ENCODE peak calls at places on chromosomes 7 and 10, in nine cellular contexts. One of them, this sample, is unnamed.
A peak's percentile ranks its signal among the peaks of the same experiment; 100 is the strongest.

GRCh38 chr7:112579388-112579787 is 98.6 kb downstream of the LSMEM1 start:
- DNase-seq in OCI-LY7: no peak
- DNase-seq in tibial artery: no peak
- DNase-seq in Panc1: no peak
- DNase-seq in uterus: no peak
- DNase-seq in colonic mucosa: no peak
- DNase-seq in IMR-90: no peak
- DNase-seq in HepG2: no peak
- DNase-seq in ovary: no peak
- DNase-seq in this sample: no peak

GRCh38 chr7:139105037-139105382 is 4.5 kb downstream of the ZC3HAV1 start:
- DNase-seq in OCI-LY7: peak; percentile 44
- DNase-seq in tibial artery: no peak
- DNase-seq in IMR-90: no peak
- DNase-seq in Panc1: no peak
- DNase-seq in colonic mucosa: no peak
- DNase-seq in HepG2: no peak
- DNase-seq in uterus: no peak
- DNase-seq in ovary: no peak
- DNase-seq in this sample: no peak

GRCh38 chr7:151058766-151059361 is 525 bp upstream of the SLC4A2 start:
- DNase-seq in OCI-LY7: peak; percentile 41
- DNase-seq in IMR-90: no peak
- DNase-seq in colonic mucosa: peak; percentile 44
- DNase-seq in Panc1: no peak
- DNase-seq in HepG2: no peak
- DNase-seq in uterus: no peak
- DNase-seq in tibial artery: no peak
- DNase-seq in ovary: no peak
- DNase-seq in this sample: no peak

GRCh38 chr7:77315102-77315501 is 101.0 kb downstream of the GSAP start:
- DNase-seq in IMR-90: peak; percentile 32
- DNase-seq in Panc1: no peak
- DNase-seq in uterus: no peak
- DNase-seq in colonic mucosa: no peak
- DNase-seq in HepG2: no peak
- DNase-seq in OCI-LY7: no peak
- DNase-seq in ovary: no peak
- DNase-seq in tibial artery: peak; percentile 48
- DNase-seq in this sample: no peak

GRCh38 chr10:84214612-84215235 is 10.6 kb downstream of the LRIT2 start:
- DNase-seq in HepG2: peak; percentile 24
- DNase-seq in colonic mucosa: peak; percentile 54
- DNase-seq in tibial artery: no peak
- DNase-seq in ovary: no peak
- DNase-seq in uterus: no peak
- DNase-seq in OCI-LY7: peak; percentile 52
- DNase-seq in Panc1: no peak
- DNase-seq in IMR-90: no peak
- DNase-seq in this sample: no peak

GRCh38 chr10:112713411-112713810 is 236.6 kb upstream of the TCF7L2 start:
- DNase-seq in uterus: no peak
- DNase-seq in tibial artery: no peak
- DNase-seq in OCI-LY7: no peak
- DNase-seq in HepG2: no peak
- DNase-seq in colonic mucosa: no peak
- DNase-seq in ovary: no peak
- DNase-seq in Panc1: no peak
- DNase-seq in IMR-90: peak; percentile 80
- DNase-seq in this sample: no peak

GRCh38 chr7:122014697-122015096 is 129.4 kb downstream of the AASS start:
- DNase-seq in ovary: no peak
- DNase-seq in IMR-90: no peak
- DNase-seq in uterus: no peak
- DNase-seq in HepG2: no peak
- DNase-seq in Panc1: no peak
- DNase-seq in tibial artery: no peak
- DNase-seq in colonic mucosa: no peak
- DNase-seq in OCI-LY7: no peak
- DNase-seq in this sample: no peak

GRCh38 chr7:17031903-17032551 is 150.2 kb upstream of the AGR3 start:
- DNase-seq in colonic mucosa: no peak
- DNase-seq in HepG2: no peak
- DNase-seq in ovary: no peak
- DNase-seq in IMR-90: no peak
- DNase-seq in uterus: no peak
- DNase-seq in tibial artery: no peak
- DNase-seq in OCI-LY7: no peak
- DNase-seq in Panc1: no peak
- DNase-seq in this sample: no peak

GRCh38 chr7:81788241-81788640 is 18.4 kb upstream of the HGF start:
- DNase-seq in OCI-LY7: peak; percentile 7
- DNase-seq in tibial artery: no peak
- DNase-seq in ovary: no peak
- DNase-seq in IMR-90: no peak
- DNase-seq in colonic mucosa: no peak
- DNase-seq in uterus: no peak
- DNase-seq in HepG2: no peak
- DNase-seq in Panc1: no peak
- DNase-seq in this sample: no peak

GRCh38 chr7:343864-344607 is 54.1 kb downstream of the FOXL3 start:
- DNase-seq in ovary: no peak
- DNase-seq in OCI-LY7: no peak
- DNase-seq in colonic mucosa: no peak
- DNase-seq in HepG2: no peak
- DNase-seq in uterus: no peak
- DNase-seq in tibial artery: no peak
- DNase-seq in Panc1: no peak
- DNase-seq in IMR-90: no peak
- DNase-seq in this sample: no peak

GRCh38 chr7:341841-342638 is 52.1 kb downstream of the FOXL3 start:
- DNase-seq in uterus: no peak
- DNase-seq in IMR-90: no peak
- DNase-seq in colonic mucosa: peak; percentile 70
- DNase-seq in OCI-LY7: no peak
- DNase-seq in HepG2: peak; percentile 90
- DNase-seq in ovary: no peak
- DNase-seq in tibial artery: no peak
- DNase-seq in Panc1: no peak
- DNase-seq in this sample: no peak

GRCh38 chr7:344608-344994 is 54.6 kb downstream of the FOXL3 start:
- DNase-seq in IMR-90: no peak
- DNase-seq in HepG2: no peak
- DNase-seq in tibial artery: no peak
- DNase-seq in OCI-LY7: no peak
- DNase-seq in uterus: no peak
- DNase-seq in colonic mucosa: no peak
- DNase-seq in ovary: no peak
- DNase-seq in Panc1: no peak
- DNase-seq in this sample: no peak

GRCh38 chr7:342681-343216 is 52.8 kb downstream of the FOXL3 start:
- DNase-seq in ovary: no peak
- DNase-seq in OCI-LY7: no peak
- DNase-seq in colonic mucosa: no peak
- DNase-seq in IMR-90: no peak
- DNase-seq in Panc1: no peak
- DNase-seq in tibial artery: no peak
- DNase-seq in HepG2: no peak
- DNase-seq in uterus: no peak
- DNase-seq in this sample: no peak

DNA sequence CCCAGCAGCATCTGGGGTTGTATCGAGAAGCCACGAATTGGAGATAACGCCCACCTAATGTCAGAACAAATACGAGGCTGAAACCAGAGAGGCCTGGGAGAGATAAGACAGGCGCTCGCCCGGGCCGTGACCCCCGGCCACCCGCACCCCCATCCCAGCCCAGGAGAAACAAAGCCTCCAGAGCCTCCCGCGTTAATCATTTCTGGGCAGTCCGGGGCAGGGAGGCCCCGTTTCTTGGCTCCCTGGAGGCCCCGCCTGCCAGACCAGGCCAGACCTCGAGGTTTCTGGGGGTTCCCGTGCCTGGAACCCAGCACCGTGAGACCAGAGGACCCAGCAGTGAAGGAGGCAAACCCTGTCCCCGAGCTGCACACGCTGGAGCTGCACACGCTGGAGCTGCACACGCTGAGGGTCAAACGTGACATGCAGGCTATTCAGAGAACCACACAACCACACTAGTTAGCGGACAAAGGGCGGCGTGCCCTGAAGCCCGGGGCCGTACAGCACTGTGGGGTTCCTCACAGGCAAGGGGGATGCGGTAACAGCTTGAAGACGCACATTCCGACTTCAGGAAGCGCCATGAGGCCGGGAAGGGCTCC is 53.4 kb downstream of the FOXL3 start:
- DNase-seq in HepG2: peak; percentile 83
- DNase-seq in uterus: no peak
- DNase-seq in OCI-LY7: no peak
- DNase-seq in tibial artery: no peak
- DNase-seq in ovary: no peak
- DNase-seq in Panc1: no peak
- DNase-seq in IMR-90: no peak
- DNase-seq in colonic mucosa: no peak
- DNase-seq in this sample: no peak
- H3K27ac ChIP-seq in HepG2: peak overlapping the region; percentile 39
- H3K27ac ChIP-seq in uterus: no peak overlapping the region
- H3K27ac ChIP-seq in OCI-LY7: no peak overlapping the region
- H3K27ac ChIP-seq in tibial artery: no peak overlapping the region
- H3K27ac ChIP-seq in ovary: no peak overlapping the region
- H3K27ac ChIP-seq in Panc1: no peak overlapping the region
- H3K27ac ChIP-seq in IMR-90: no peak overlapping the region
- H3K27ac ChIP-seq in colonic mucosa: peak overlapping the region; percentile 72
- H3K27ac ChIP-seq in this sample: no peak overlapping the region

GRCh38 chr7:107171496-107171895 is 2.7 kb downstream of the HBP1 start:
- DNase-seq in ovary: no peak
- DNase-seq in tibial artery: no peak
- DNase-seq in Panc1: no peak
- DNase-seq in OCI-LY7: no peak
- DNase-seq in IMR-90: no peak
- DNase-seq in HepG2: no peak
- DNase-seq in colonic mucosa: no peak
- DNase-seq in uterus: no peak
- DNase-seq in this sample: no peak

GRCh38 chr7:107170051-107170661 is 1.4 kb downstream of the HBP1 start:
- DNase-seq in colonic mucosa: no peak
- DNase-seq in HepG2: no peak
- DNase-seq in ovary: no peak
- DNase-seq in tibial artery: no peak
- DNase-seq in IMR-90: no peak
- DNase-seq in uterus: no peak
- DNase-seq in OCI-LY7: no peak
- DNase-seq in Panc1: no peak
- DNase-seq in this sample: no peak

GRCh38 chr7:107172318-107173032 is 3.7 kb downstream of the HBP1 start:
- DNase-seq in colonic mucosa: no peak
- DNase-seq in ovary: no peak
- DNase-seq in OCI-LY7: no peak
- DNase-seq in uterus: no peak
- DNase-seq in IMR-90: no peak
- DNase-seq in tibial artery: no peak
- DNase-seq in HepG2: no peak
- DNase-seq in Panc1: no peak
- DNase-seq in this sample: no peak

GRCh38 chr7:107173191-107173590 is 4.4 kb downstream of the HBP1 start:
- DNase-seq in Panc1: no peak
- DNase-seq in IMR-90: no peak
- DNase-seq in colonic mucosa: no peak
- DNase-seq in HepG2: no peak
- DNase-seq in OCI-LY7: no peak
- DNase-seq in ovary: no peak
- DNase-seq in tibial artery: no peak
- DNase-seq in uterus: no peak
- DNase-seq in this sample: no peak

GRCh38 chr7:107173691-107174406 is 5.0 kb downstream of the HBP1 start:
- DNase-seq in IMR-90: no peak
- DNase-seq in HepG2: no peak
- DNase-seq in colonic mucosa: no peak
- DNase-seq in Panc1: no peak
- DNase-seq in tibial artery: no peak
- DNase-seq in ovary: no peak
- DNase-seq in uterus: no peak
- DNase-seq in OCI-LY7: no peak
- DNase-seq in this sample: no peak
- H3K27ac ChIP-seq in IMR-90: no peak overlapping the region
- H3K27ac ChIP-seq in HepG2: no peak overlapping the region
- H3K27ac ChIP-seq in colonic mucosa: no peak overlapping the region
- H3K27ac ChIP-seq in Panc1: no peak overlapping the region
- H3K27ac ChIP-seq in tibial artery: no peak overlapping the region
- H3K27ac ChIP-seq in ovary: no peak overlapping the region
- H3K27ac ChIP-seq in uterus: peak overlapping the region; percentile 3
- H3K27ac ChIP-seq in OCI-LY7: no peak overlapping the region
- H3K27ac ChIP-seq in this sample: no peak overlapping the region

DNA sequence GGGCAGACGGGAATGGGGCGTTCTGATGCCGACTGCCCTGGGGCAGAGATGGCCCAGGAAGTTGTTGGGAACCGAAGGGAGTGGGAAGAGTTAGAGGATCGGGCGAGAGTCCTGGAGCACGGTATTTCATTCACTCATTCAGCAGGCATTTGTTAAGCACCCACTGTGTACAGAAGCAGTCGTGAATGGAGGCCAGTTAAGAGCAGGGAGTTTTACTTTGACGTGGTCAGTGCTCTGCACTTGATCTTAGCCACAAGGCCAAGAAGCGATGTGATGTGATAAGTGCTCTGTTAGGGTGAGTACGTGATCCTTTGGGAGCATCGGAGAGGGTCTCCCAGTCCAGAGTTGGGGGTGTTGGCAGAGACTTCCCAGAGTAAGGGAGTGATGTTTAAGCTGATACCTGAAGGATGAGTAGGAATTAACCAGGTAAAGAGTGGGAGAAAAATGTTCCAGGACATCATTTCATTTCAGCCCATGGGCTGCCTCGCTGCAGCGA is 890 bp downstream of the ZFYVE27 start:
- DNase-seq in Panc1: no peak
- DNase-seq in tibial artery: no peak
- DNase-seq in HepG2: no peak
- DNase-seq in ovary: no peak
- DNase-seq in colonic mucosa: no peak
- DNase-seq in OCI-LY7: no peak
- DNase-seq in IMR-90: peak; percentile 56
- DNase-seq in uterus: no peak
- DNase-seq in this sample: no peak
- H3K27ac ChIP-seq in Panc1: peak overlapping the region; percentile 92
- H3K27ac ChIP-seq in tibial artery: peak overlapping the region; percentile 94
- H3K27ac ChIP-seq in HepG2: peak overlapping the region; percentile 88
- H3K27ac ChIP-seq in ovary: no peak overlapping the region
- H3K27ac ChIP-seq in colonic mucosa: peak overlapping the region; percentile 93
- H3K27ac ChIP-seq in OCI-LY7: no peak overlapping the region
- H3K27ac ChIP-seq in IMR-90: peak overlapping the region; percentile 85
- H3K27ac ChIP-seq in uterus: peak overlapping the region; percentile 78
- H3K27ac ChIP-seq in this sample: peak overlapping the region; percentile 98

DNA sequence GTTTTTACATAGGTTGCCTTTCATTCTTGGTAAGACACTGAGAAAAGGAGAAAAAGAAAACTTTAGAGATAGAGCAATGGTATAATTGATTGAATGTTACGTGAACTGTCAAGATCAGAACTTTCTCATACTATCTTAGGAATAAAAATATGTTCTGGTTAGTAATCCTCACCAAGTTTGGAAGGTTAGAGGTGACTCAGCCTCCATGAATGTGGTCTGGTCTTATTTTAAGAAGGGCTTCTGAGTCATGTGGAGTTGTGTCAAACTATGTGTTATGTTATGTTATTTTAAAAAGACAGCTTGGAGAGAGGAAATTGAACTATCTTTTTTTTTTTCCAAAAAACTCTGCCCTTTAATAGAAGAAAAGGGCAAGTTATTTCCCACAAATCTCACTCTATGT is 458.6 kb upstream of the KLF6 start:
- DNase-seq in uterus: no peak
- DNase-seq in OCI-LY7: no peak
- DNase-seq in IMR-90: peak; percentile 100
- DNase-seq in colonic mucosa: no peak
- DNase-seq in Panc1: peak; percentile 85
- DNase-seq in HepG2: no peak
- DNase-seq in tibial artery: peak; percentile 58
- DNase-seq in ovary: no peak
- DNase-seq in this sample: no peak
- H3K27ac ChIP-seq in uterus: peak overlapping the region; percentile 95
- H3K27ac ChIP-seq in OCI-LY7: no peak overlapping the region
- H3K27ac ChIP-seq in IMR-90: peak overlapping the region; percentile 51
- H3K27ac ChIP-seq in colonic mucosa: peak overlapping the region; percentile 21
- H3K27ac ChIP-seq in Panc1: peak overlapping the region; percentile 95
- H3K27ac ChIP-seq in HepG2: no peak overlapping the region
- H3K27ac ChIP-seq in tibial artery: peak overlapping the region; percentile 88
- H3K27ac ChIP-seq in ovary: no peak overlapping the region
- H3K27ac ChIP-seq in this sample: peak overlapping the region; percentile 83